ENCODE peak calls at places on chromosomes 1 and 21, in seven cellular contexts. M, O, Y, P, C, J and N are unnamed samples.

GRCh38 chr1:171083222-171083621 is 7.5 kb upstream of the FMO3 start:
- DNase-seq in M (no peak), O (peak), Y (no peak), P (no peak), C (no peak), J (no peak), N (no peak)

GRCh38 chr1:208497866-208498541 is 253.8 kb upstream of the PLXNA2 start:
- DNase-seq in M (no peak), O (peak), Y (no peak), P (no peak), C (no peak), J (no peak), N (no peak)

GRCh38 chr1:12551584-12551983 is 66.4 kb downstream of the DHRS3 start:
- DNase-seq in M (no peak), O (no peak), Y (no peak), P (no peak), C (no peak), J (no peak), N (no peak)

GRCh38 chr21:37582613-37583012 is 216.0 kb downstream of the DYRK1A start:
- DNase-seq in M (no peak), O (peak), Y (no peak), P (no peak), C (no peak), J (no peak), N (peak)

GRCh38 chr1:17485280-17485679 is 45.8 kb upstream of the RCC2 start:
- DNase-seq in M (no peak), O (peak), Y (no peak), P (no peak), C (no peak), J (no peak), N (no peak)

GRCh38 chr21:32844653-32845443 is 73.3 kb upstream of the PAXBP1 start:
- DNase-seq in M (no peak), O (peak), Y (no peak), P (no peak), C (no peak), J (no peak), N (no peak)

GRCh38 chr21:26165331-26165730 is 5.2 kb downstream of the APP start:
- DNase-seq in M (no peak), O (peak), Y (no peak), P (no peak), C (no peak), J (no peak), N (no peak)

GRCh38 chr1:35180776-35181374 is 12.1 kb downstream of the SFPQ start:
- DNase-seq in M (no peak), O (no peak), Y (no peak), P (no peak), C (no peak), J (no peak), N (no peak)

GRCh38 chr1:231750296-231750695 is 123.7 kb downstream of the DISC1 start:
- DNase-seq in M (no peak), O (no peak), Y (no peak), P (no peak), C (no peak), J (no peak), N (no peak)

GRCh38 chr1:10143961-10144485 is 66.3 kb upstream of the KIF1B start:
- DNase-seq in M (no peak), O (no peak), Y (no peak), P (no peak), C (no peak), J (no peak), N (no peak)

GRCh38 chr1:25204797-25205441 is 27.4 kb downstream of the SYF2 start:
- DNase-seq in M (no peak), O (peak), Y (peak), P (peak), C (no peak), J (peak), N (no peak)

GRCh38 chr1:114088392-114089299 is 65.0 kb downstream of the SYT6 start:
- DNase-seq in M (no peak), O (no peak), Y (no peak), P (no peak), C (no peak), J (no peak), N (no peak)

GRCh38 chr1:208030320-208031091 is 119.6 kb upstream of the CD34 start:
- DNase-seq in M (no peak), O (no peak), Y (peak), P (no peak), C (no peak), J (no peak), N (no peak)